ENCODE peak calls at places on chromosomes 11 and 22, in nine cellular contexts. O is thoracic aorta, X is NAMALWA, S is NCI-H345, L is lung, D is AG08395, H is dermis blood vessel endothelial cell, K is BJ, B is K562. R is an unnamed sample.

GRCh38 chr11:1563149-1563638 is 8.9 kb downstream of the DUSP8 start:
- DNase-seq in O (no peak), X (no peak), S (no peak), L (no peak), D (no peak), H (no peak), K (no peak), B (no peak), R (no peak)

GRCh38 chr11:69939551-69940245 is 120.5 kb upstream of the FGF3 start:
- DNase-seq in O (peak; percentile 48), X (no peak), S (no peak), L (peak; percentile 57), D (no peak), H (no peak), K (no peak), B (no peak), R (no peak)

GRCh38 chr22:38465673-38466490 is 2.0 kb upstream of the KDELR3 start:
- DNase-seq in O (no peak), X (no peak), S (no peak), L (no peak), D (no peak), H (no peak), K (no peak), B (no peak), R (no peak)

GRCh38 chr11:2991477-2992233 is 474 bp downstream of the NAP1L4 start:
- DNase-seq in O (no peak), X (peak; percentile 47), S (no peak), L (peak; percentile 65), D (peak; percentile 49), H (peak; percentile 57), K (no peak), B (no peak), R (no peak)

GRCh38 chr11:111634981-111635705 is 32.9 kb downstream of the SIK2 start:
- DNase-seq in O (no peak), X (no peak), S (no peak), L (no peak), D (no peak), H (peak; percentile 31), K (no peak), B (peak; percentile 15), R (no peak)

GRCh38 chr22:27213291-27213690 is 555.9 kb downstream of the MIAT start:
- DNase-seq in O (no peak), X (no peak), S (no peak), L (no peak), D (no peak), H (no peak), K (no peak), B (no peak), R (no peak)

GRCh38 chr22:19869497-19870152 is 15.0 kb upstream of the GNB1L start:
- DNase-seq in O (no peak), X (no peak), S (no peak), L (no peak), D (no peak), H (no peak), K (no peak), B (no peak), R (no peak)

GRCh38 chr11:12950681-12951080 is 58.4 kb upstream of the RASSF10 start:
- DNase-seq in O (no peak), X (no peak), S (no peak), L (no peak), D (no peak), H (no peak), K (no peak), B (no peak), R (no peak)

GRCh38 chr11:46697303-46697702 is 3.1 kb downstream of the ARHGAP1 start:
- DNase-seq in O (no peak), X (no peak), S (no peak), L (no peak), D (no peak), H (no peak), K (no peak), B (no peak), R (no peak)